ENCODE peak calls at places on chromosomes 16 and 17, in four cellular contexts. C is gastrocnemius medialis, P is lung, Q is thoracic aorta. S is an unnamed sample.
A peak's percentile ranks its signal among the peaks of the same experiment; 100 is the strongest.

GRCh38 chr16:10206215-10206614 is 24.0 kb upstream of the GRIN2A start:
- DNase-seq in Q (no peak), C (no peak), P (no peak), S (no peak)

GRCh38 chr17:8073627-8074485 is 13.7 kb downstream of the ALOX12B start:
- DNase-seq in C (no peak), P (peak; percentile 74), Q (no peak), S (peak; percentile 87)

GRCh38 chr17:77460514-77461046 is 319.8 kb downstream of the SEC14L1 start:
- DNase-seq in P (no peak), Q (no peak), C (no peak), S (no peak)

GRCh38 chr17:75661531-75661930 is 5.4 kb downstream of the RECQL5 start:
- DNase-seq in C (no peak), Q (no peak), P (no peak), S (no peak)

GRCh38 chr17:58648236-58648635 is 43.6 kb downstream of the TEX14 start:
- DNase-seq in Q (no peak), P (no peak), C (no peak), S (no peak)

GRCh38 chr17:75816693-75817092 is 27.5 kb downstream of the UNC13D start:
- DNase-seq in C (no peak), Q (no peak), P (no peak), S (peak; percentile 41)

GRCh38 chr16:23987443-23987842 is 151.7 kb downstream of the PRKCB start:
- DNase-seq in Q (no peak), C (no peak), P (no peak), S (no peak)

GRCh38 chr17:41548844-41549595 is 20.9 kb upstream of the KRT19 start:
- DNase-seq in Q (peak; percentile 45), C (peak; percentile 37), P (peak; percentile 87), S (peak; percentile 89)

GRCh38 chr17:74573169-74573568 is 5.9 kb upstream of the CD300H start:
- DNase-seq in P (no peak), Q (no peak), C (no peak), S (no peak)

GRCh38 chr17:12985431-12986285 is 32.2 kb downstream of the ELAC2 start:
- DNase-seq in C (no peak), Q (no peak), P (no peak), S (no peak)

GRCh38 chr16:50618238-50618918 is 62.7 kb downstream of the SNX20 start:
- DNase-seq in C (no peak), Q (no peak), P (no peak), S (no peak)

GRCh38 chr16:1788708-1789100 is 4.8 kb downstream of the IGFALS start:
- DNase-seq in P (no peak), C (no peak), Q (no peak), S (peak; percentile 12)

GRCh38 chr16:78770353-78771091 is 671.1 kb downstream of the WWOX start:
- DNase-seq in C (peak; percentile 33), P (peak; percentile 75), Q (peak; percentile 18), S (peak; percentile 77)

GRCh38 chr16:47881574-47881973 is 274.2 kb downstream of the ABCC12 start:
- DNase-seq in Q (no peak), P (no peak), C (no peak), S (no peak)

GRCh38 chr17:19753049-19753444 is 4.9 kb upstream of the ALDH3A1 start:
- DNase-seq in Q (peak; percentile 62), C (peak; percentile 87), P (peak; percentile 59), S (peak; percentile 94)

GRCh38 chr16:54602666-54603065 is 316.1 kb upstream of the IRX3 start:
- DNase-seq in Q (no peak), P (no peak), C (no peak), S (no peak)

GRCh38 chr17:74610108-74610507 is 13.4 kb downstream of the CD300E start:
- DNase-seq in P (no peak), C (no peak), Q (no peak), S (no peak)

GRCh38 chr16:7086842-7087616 is 245.6 kb upstream of the RBFOX1 start:
- DNase-seq in Q (no peak), C (peak; percentile 10), P (peak; percentile 28), S (peak; percentile 60)

GRCh38 chr17:45282683-45283644 is 21.1 kb upstream of the SPATA32 start:
- DNase-seq in P (peak; percentile 64), Q (no peak), C (peak; percentile 96), S (peak; percentile 78)

GRCh38 chr17:44255915-44256314 is 12.0 kb downstream of the SLC4A1 start:
- DNase-seq in Q (no peak), C (no peak), P (no peak), S (no peak)

GRCh38 chr16:61179571-61179970 is 856.7 kb downstream of the CDH8 start:
- DNase-seq in P (no peak), C (no peak), Q (no peak), S (no peak)

GRCh38 chr17:31490019-31490383 is 98.5 kb downstream of the RAB11FIP4 start:
- DNase-seq in C (no peak), Q (no peak), P (no peak), S (peak; percentile 15)

GRCh38 chr17:31489295-31490018 is 98.0 kb downstream of the RAB11FIP4 start:
- DNase-seq in Q (no peak), P (peak; percentile 66), C (no peak), S (peak; percentile 23)

GRCh38 chr17:31491794-31492171 is 100.3 kb downstream of the RAB11FIP4 start:
- DNase-seq in P (no peak), C (no peak), Q (no peak), S (no peak)

GRCh38 chr17:31492206-31492605 is 100.7 kb downstream of the RAB11FIP4 start:
- DNase-seq in Q (no peak), C (no peak), P (no peak), S (no peak)

GRCh38 chr17:31490991-31491793 is 99.7 kb downstream of the RAB11FIP4 start:
- DNase-seq in C (no peak), P (no peak), Q (no peak), S (peak; percentile 15)
- H3K4me1 ChIP-seq in C (peaks cover 9% of the 10 kb centered on the region), P (peaks cover 19% of the 10 kb centered on the region), Q (peaks cover 11% of the 10 kb centered on the region), S (peaks cover 6% of the 10 kb centered on the region)

DNA sequence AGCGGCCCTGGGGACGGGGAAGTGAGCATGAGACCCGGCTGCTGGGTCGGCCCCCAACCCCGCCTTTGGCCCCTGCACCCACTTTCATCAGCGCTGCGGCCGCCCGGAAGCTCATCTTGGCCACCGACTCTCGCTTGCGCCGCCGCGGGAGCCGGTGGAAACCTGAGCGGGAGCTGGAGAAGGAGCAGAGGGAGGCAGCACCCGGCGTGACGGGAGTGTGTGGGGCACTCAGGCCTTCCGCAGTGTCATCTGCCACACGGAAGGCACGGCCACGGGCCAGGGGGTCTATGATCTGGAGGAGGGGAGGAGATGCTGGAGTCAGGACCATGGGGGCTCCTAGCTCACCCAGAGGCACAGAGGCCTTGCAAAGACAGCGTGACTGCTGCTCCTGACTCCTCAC is 9.3 kb downstream of the SNRNP25 start:
- DNase-seq in Q (no peak), P (no peak), C (no peak), S (peak; percentile 14)
- H3K27ac ChIP-seq in Q (no peak overlapping the region), P (no peak overlapping the region), C (no peak overlapping the region), S (no peak overlapping the region)

DNA sequence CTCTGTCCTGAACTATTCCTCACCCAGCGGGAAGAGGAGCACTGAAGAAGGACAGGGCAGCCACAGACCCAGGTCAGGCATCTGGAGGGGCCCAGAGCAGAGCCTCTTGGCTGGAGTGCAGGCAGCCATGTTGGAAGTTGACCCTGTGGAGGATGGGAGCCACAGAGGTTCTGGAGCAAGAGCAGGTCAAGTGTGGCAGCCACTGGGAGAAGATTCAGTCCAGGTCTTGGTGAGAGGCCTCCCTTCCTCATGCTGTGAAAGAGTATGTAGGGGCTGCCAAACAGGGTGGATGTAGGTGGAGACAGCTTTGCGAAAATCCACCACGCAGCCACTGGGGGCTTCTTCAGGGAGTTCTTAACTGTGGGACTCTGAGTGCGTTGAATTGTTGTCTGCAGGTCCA is 590 bp upstream of the CD79B start:
- DNase-seq in P (no peak), C (no peak), Q (no peak), S (no peak)
- H3K4me1 ChIP-seq in P (peaks cover 3% of the 10 kb centered on the region), C (peaks cover 21% of the 10 kb centered on the region), Q (no peaks in the 10 kb centered on the region), S (peaks cover 7% of the 10 kb centered on the region)

GRCh38 chr17:1072551-1072961 is 75.6 kb downstream of the TIMM22 start:
- DNase-seq in C (no peak), P (no peak), Q (no peak), S (peak; percentile 6)

GRCh38 chr17:1073241-1073962 is 76.5 kb downstream of the TIMM22 start:
- DNase-seq in P (no peak), Q (no peak), C (no peak), S (peak; percentile 9)

GRCh38 chr17:1069847-1070246 is 72.9 kb downstream of the TIMM22 start:
- DNase-seq in P (no peak), C (no peak), Q (no peak), S (peak; percentile 23)

GRCh38 chr17:1070411-1070810 is 73.5 kb downstream of the TIMM22 start:
- DNase-seq in C (no peak), P (no peak), Q (no peak), S (peak; percentile 42)

DNA sequence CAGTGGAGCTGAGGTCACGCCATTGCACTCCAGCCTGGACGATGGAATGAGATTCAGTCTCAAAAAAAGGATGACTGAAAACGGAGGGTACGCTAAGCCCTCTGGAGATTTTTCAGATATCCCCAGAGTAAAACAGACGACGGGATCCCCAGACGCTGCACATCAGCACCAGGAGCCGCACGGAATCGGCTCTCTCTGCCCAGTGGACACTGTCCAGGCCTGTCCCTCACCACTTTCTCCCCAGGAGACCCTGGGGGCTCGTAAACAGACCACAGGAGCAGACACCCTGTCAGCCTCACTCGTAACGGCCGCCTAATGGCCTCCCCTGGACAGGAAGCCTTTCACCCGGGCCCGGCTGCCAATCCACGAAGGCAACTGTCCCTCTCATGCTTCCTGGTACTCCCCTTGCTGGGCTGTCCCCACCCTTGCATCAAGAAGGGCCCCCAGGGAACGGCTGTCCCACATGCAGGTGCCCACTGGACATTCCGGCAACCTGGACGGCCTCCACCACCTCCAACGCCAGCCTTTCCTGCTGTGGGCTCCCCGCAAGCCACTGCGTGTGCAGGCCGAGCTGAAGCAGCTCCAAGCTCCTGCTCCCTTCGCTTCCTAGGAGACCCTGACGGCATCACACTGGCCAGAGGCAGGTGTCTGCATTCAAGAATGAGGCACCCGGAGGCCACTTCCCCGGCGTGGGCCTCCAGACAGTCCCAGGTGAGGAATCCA is 74.3 kb downstream of the TIMM22 start:
- DNase-seq in P (no peak), C (no peak), Q (no peak), S (peak; percentile 34)
- H3K27ac ChIP-seq in P (no peak overlapping the region), C (no peak overlapping the region), Q (no peak overlapping the region), S (no peak overlapping the region)

DNA sequence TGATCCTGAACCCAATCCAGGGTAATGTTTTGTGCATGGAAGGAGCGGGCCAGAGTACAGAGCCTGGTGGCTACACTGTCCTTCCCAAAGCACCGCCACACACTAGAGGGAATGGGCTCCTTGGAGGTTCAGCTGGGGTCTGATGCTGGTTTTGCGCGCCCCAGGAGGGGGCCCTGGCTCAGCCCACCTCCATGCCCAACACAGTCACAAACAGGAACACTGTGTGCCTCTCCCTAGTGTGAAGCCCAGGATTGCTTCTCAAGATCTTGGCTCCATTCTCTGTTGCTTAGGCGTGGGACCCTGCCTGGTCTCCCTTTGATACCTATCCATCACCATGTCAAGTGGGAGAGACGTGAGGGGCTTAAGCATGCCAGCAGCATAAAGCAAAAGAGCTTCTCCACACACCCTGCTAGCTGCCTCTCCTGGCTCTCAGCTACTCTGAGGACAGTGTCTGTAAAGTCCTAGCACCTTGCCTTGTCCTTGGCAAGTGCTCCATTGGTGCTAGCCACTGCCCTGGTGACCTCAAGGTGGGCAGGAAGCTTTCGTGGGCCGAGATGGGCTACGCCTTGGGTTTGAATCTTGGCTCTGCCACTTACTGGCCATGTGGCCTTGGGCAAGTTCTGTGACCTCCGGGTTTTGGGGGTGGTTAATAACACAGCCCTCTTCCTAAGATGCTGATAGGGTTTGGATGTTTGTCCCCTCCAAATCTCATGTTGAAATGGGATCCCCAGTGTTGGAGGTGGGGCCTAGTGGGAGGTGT is 122.2 kb downstream of the C16orf78 start:
- DNase-seq in P (no peak), Q (no peak), C (no peak), S (no peak)
- H3K4me1 ChIP-seq in P (peaks cover 2% of the 10 kb centered on the region), Q (no peaks in the 10 kb centered on the region), C (peaks cover 21% of the 10 kb centered on the region), S (no peaks in the 10 kb centered on the region)